ENCODE peak calls at places on chromosomes 5 and 9, in seven cellular contexts. E is naive thymus-derived CD4-positive, alpha-beta T cell; K is astrocyte of the spinal cord; V is A549; H is cardiac fibroblast; U is HL-60; S is cardiac muscle cell. I is an unnamed sample.
A peak's percentile ranks its signal among the peaks of the same experiment; 100 is the strongest.

GRCh38 chr9:84493284-84493947 is 152.9 kb upstream of the SLC28A3 start:
- DNase-seq in U (no peak), S (no peak), V (no peak), H (no peak), K (no peak), E (no peak), I (no peak)

GRCh38 chr9:77944556-77945261 is 86.9 kb downstream of the GNAQ start:
- DNase-seq in K (no peak), U (peak; percentile 72), V (no peak), S (no peak), E (peak; percentile 33), H (no peak), I (peak; percentile 21)

GRCh38 chr9:130993303-130994030 is 15.5 kb upstream of the LAMC3 start:
- DNase-seq in E (no peak), U (peak; percentile 33), K (no peak), V (no peak), H (no peak), S (no peak), I (no peak)

GRCh38 chr5:43192558-43193170 is 639 bp downstream of the NIM1K start:
- DNase-seq in U (no peak), H (peak; percentile 41), V (no peak), S (peak; percentile 35), K (peak; percentile 25), E (no peak), I (no peak)

GRCh38 chr5:178527458-178528307 is 62.5 kb downstream of the COL23A1 start:
- DNase-seq in K (peak; percentile 12), U (no peak), V (no peak), H (no peak), S (no peak), E (no peak), I (no peak)

GRCh38 chr5:142508630-142509425 is 177.1 kb downstream of the FGF1 start:
- DNase-seq in K (no peak), S (no peak), H (no peak), V (no peak), U (no peak), E (no peak), I (no peak)

GRCh38 chr5:68037541-68037940 is 178.0 kb upstream of the PIK3R1 start:
- DNase-seq in K (no peak), S (peak; percentile 29), E (no peak), U (no peak), H (peak; percentile 56), V (no peak), I (no peak)

GRCh38 chr5:165101709-165102108 is 1596.3 kb downstream of the MAT2B start:
- DNase-seq in V (no peak), H (no peak), U (no peak), K (no peak), S (no peak), E (no peak), I (no peak)

GRCh38 chr5:14306415-14306814 is 163.3 kb downstream of the TRIO start:
- DNase-seq in S (no peak), K (peak; percentile 28), E (no peak), H (no peak), U (no peak), V (no peak), I (no peak)

GRCh38 chr9:101449071-101449721 is 13.6 kb upstream of the ALDOB start:
- DNase-seq in K (peak; percentile 70), V (peak; percentile 89), E (peak; percentile 22), H (peak; percentile 61), U (peak; percentile 27), S (peak; percentile 63), I (peak; percentile 77)

GRCh38 chr9:134597957-134598883 is 43.4 kb upstream of the COL5A1 start:
- DNase-seq in S (no peak), K (no peak), U (no peak), E (no peak), H (peak; percentile 25), V (no peak), I (no peak)

GRCh38 chr5:113204525-113205161 is 228.0 kb downstream of the DCP2 start:
- DNase-seq in S (peak; percentile 85), U (no peak), H (peak; percentile 74), V (no peak), E (no peak), K (peak; percentile 42), I (no peak)

GRCh38 chr9:95406114-95406513 is 88.6 kb upstream of the FANCC start:
- DNase-seq in U (no peak), V (no peak), H (peak; percentile 59), K (no peak), E (no peak), S (peak; percentile 88), I (no peak)

GRCh38 chr9:128412120-128412790 is 8.4 kb upstream of the CERCAM start:
- DNase-seq in E (peak; percentile 37), K (peak; percentile 35), H (peak; percentile 37), S (peak; percentile 54), V (peak; percentile 30), U (peak; percentile 47), I (peak; percentile 76)

DNA sequence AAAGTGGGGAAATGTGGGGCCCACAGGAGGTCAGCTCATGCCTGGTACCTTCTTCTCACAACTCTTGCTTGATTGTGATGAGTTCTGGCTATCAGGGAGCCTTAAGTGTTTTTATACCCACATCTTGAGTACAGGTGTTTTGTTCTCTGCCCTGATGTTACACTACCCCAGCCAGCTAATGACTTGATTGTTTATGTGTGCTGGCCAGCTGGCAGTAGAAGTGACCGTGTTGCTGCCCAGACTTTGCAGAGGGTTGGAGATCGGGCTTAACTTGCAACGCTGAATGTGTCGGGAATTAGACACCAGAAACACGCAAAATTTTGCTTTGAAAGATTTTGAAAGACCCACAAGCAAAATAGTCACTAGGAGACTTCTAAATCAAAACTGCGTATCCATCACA is 16.9 kb upstream of the ZDHHC11B start:
- DNase-seq in H (no peak), S (no peak), V (no peak), K (no peak), U (no peak), E (no peak), I (no peak)
- H3K4me3 ChIP-seq in H (no peak overlapping the region), S (no peak overlapping the region), V (no peak overlapping the region), K (no peak overlapping the region), U (no peak overlapping the region), E (no peak overlapping the region), I (no peak overlapping the region)

GRCh38 chr5:147452137-147452838 is 57.6 kb downstream of the DPYSL3 start:
- DNase-seq in U (no peak), H (no peak), V (no peak), K (peak; percentile 39), S (no peak), E (no peak), I (no peak)

GRCh38 chr5:147453901-147454814 is 55.7 kb downstream of the DPYSL3 start:
- DNase-seq in K (peak; percentile 95), V (peak; percentile 76), U (peak; percentile 52), H (peak; percentile 87), E (peak; percentile 46), S (peak; percentile 94), I (peak; percentile 92)

GRCh38 chr5:147448766-147449165 is 61.1 kb downstream of the DPYSL3 start:
- DNase-seq in E (no peak), V (no peak), S (no peak), K (no peak), U (no peak), H (no peak), I (no peak)

GRCh38 chr5:147450596-147450995 is 59.3 kb downstream of the DPYSL3 start:
- DNase-seq in E (no peak), H (no peak), V (no peak), U (no peak), K (no peak), S (no peak), I (no peak)

DNA sequence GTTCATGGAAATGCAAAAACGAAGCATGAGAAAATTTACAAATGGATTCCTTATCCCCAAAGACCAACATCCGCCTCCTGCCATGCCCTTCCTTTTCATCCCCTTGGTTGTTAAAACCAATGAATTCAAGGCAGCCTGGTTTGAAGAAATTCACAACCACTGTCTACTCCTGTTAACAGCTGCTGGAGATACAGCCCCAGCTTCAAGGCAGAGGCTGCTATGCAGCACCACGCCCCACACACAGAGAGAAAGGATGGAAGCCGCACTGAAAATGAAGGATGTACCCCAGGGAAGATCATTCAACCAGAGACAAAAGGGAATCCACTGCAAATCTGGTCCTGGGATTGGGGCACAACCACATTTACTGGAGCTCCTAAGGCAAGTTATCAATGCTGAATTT is 58.7 kb downstream of the DPYSL3 start:
- DNase-seq in H (no peak), V (no peak), E (no peak), K (no peak), U (no peak), S (no peak), I (no peak)
- H3K4me3 ChIP-seq in H (no peak overlapping the region), V (no peak overlapping the region), E (no peak overlapping the region), K (peak overlapping the region; percentile 90), U (no peak overlapping the region), S (peak overlapping the region; percentile 74), I (no peak overlapping the region)

GRCh38 chr9:90641868-90642558 is 611 bp downstream of the DIRAS2 start:
- DNase-seq in K (peak; percentile 5), S (no peak), H (no peak), V (no peak), U (no peak), E (no peak), I (no peak)
- H3K4me3 ChIP-seq in K (peak overlapping the region; percentile 27), S (peak overlapping the region; percentile 28), H (no peak overlapping the region), V (peak overlapping the region; percentile 43), U (no peak overlapping the region), E (no peak overlapping the region), I (no peak overlapping the region)

DNA sequence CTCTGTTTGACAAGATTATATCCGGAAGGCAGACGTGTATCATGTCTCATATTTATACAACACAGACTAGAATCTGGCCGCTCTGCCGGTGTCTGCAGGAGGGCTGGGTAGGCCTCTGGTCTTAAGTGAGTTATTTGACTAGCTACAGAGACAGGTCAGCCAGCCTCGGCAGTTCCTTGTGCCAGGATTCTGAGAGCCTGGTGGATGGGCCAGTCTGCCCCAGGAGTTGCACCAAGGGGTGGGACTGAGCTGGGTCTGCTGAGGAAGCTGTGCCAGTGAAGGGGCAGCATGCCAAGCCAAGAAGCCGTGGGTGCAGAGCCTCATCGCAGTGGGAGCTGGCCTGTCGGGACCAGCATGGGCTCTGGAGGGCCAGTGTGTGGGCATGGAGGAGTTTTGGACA is 7.1 kb downstream of the SNX18 start:
- DNase-seq in H (no peak), S (no peak), K (peak; percentile 63), U (no peak), V (no peak), E (no peak), I (peak; percentile 32)
- H3K4me3 ChIP-seq in H (no peak overlapping the region), S (no peak overlapping the region), K (no peak overlapping the region), U (peak overlapping the region; percentile 2), V (no peak overlapping the region), E (no peak overlapping the region), I (no peak overlapping the region)

DNA sequence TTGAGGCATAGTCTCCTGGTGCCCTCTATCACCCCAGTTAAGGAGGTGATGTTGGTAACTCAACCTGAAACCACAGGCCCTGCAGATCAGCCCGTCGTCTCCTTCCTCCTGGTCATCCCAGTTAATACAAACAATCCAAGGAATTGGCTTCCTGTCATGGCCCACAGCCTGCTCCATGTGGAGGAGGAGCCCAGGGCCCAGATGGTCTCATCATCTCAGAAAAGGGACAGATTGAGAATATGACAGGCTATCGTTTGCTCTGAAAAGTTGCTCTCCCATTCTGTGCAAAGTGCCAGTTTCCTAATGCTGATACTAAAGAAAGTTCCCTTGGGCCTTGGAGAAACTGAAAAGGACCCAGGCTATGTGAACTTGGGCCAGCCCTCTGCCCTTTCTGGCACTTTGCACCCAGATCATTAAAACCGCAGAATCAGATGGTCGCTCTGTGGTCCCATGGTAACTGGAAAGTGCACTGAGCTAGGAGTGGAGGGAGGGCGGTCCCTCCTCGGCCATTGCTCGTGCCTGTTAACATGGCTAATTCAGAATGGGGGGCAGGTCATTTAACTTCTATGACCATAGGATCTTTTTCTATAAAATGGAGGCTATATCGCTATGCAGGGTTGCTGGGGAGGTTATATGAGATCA is 685 bp upstream of the SPAAR start:
- DNase-seq in H (no peak), S (peak; percentile 30), E (no peak), U (no peak), K (no peak), V (no peak), I (no peak)
- H3K4me3 ChIP-seq in H (peak overlapping the region; percentile 39), S (no peak overlapping the region), E (no peak overlapping the region), U (no peak overlapping the region), K (no peak overlapping the region), V (peak overlapping the region; percentile 12), I (no peak overlapping the region)